ENCODE peak calls at places on chromosomes 11 and 22, in four cellular contexts. B, O, V and F are unnamed samples.

GRCh38 chr22:43313497-43314474 is 29.4 kb downstream of the SCUBE1 start:
- DNase-seq in O (no peak), B (no peak), V (no peak), F (no peak)

GRCh38 chr11:123304828-123305530 is 109.9 kb upstream of the CLMP start:
- DNase-seq in O (no peak), V (no peak), B (no peak), F (no peak)

GRCh38 chr11:105321696-105322095 is 182.1 kb upstream of the CARD18 start:
- DNase-seq in V (no peak), B (no peak), O (no peak), F (no peak)

GRCh38 chr11:76152741-76153608 is 53.3 kb downstream of the WNT11 start:
- DNase-seq in B (no peak), V (no peak), O (no peak), F (no peak)

GRCh38 chr11:64923151-64923661 is 1.3 kb upstream of the PPP2R5B start:
- DNase-seq in O (no peak), B (no peak), V (no peak), F (no peak)

GRCh38 chr11:62391642-62392425 is 27.0 kb upstream of the SCGB1A1 start:
- DNase-seq in O (no peak), B (no peak), V (no peak), F (no peak)

GRCh38 chr11:118911113-118911879 is 14.4 kb downstream of the BCL9L start:
- DNase-seq in V (no peak), B (no peak), O (no peak), F (no peak)

GRCh38 chr11:18594999-18595749 is 4.4 kb upstream of the MISFA start:
- DNase-seq in V (no peak), O (peak; percentile 76), B (no peak), F (no peak)

GRCh38 chr11:95282337-95282751 is 51.3 kb upstream of the SESN3 start:
- DNase-seq in B (no peak), O (peak; percentile 47), V (no peak), F (no peak)

GRCh38 chr22:46777609-46777970 is 15.1 kb downstream of the TBC1D22A start:
- DNase-seq in B (peak; percentile 28), O (no peak), V (no peak), F (no peak)

GRCh38 chr22:33350961-33351360 is 292.8 kb upstream of the SYN3 start:
- DNase-seq in V (no peak), O (no peak), B (no peak), F (no peak)

GRCh38 chr11:75492181-75492820 is 33.4 kb downstream of the GDPD5 start:
- DNase-seq in B (no peak), O (no peak), V (peak; percentile 47), F (no peak)

GRCh38 chr22:26942301-26942927 is 285.0 kb downstream of the MIAT start:
- DNase-seq in B (no peak), V (no peak), O (no peak), F (no peak)

GRCh38 chr11:9577032-9577431 is 3.6 kb downstream of the WEE1 start:
- DNase-seq in B (no peak), O (peak; percentile 70), V (peak; percentile 41), F (no peak)

GRCh38 chr22:23533771-23534191 is 46.3 kb downstream of the IGLL1 start:
- DNase-seq in V (no peak), O (no peak), B (no peak), F (no peak)
- H3K27ac ChIP-seq in V (no peak overlapping the region), O (no peak overlapping the region), B (no peak overlapping the region), F (no peak overlapping the region)

DNA sequence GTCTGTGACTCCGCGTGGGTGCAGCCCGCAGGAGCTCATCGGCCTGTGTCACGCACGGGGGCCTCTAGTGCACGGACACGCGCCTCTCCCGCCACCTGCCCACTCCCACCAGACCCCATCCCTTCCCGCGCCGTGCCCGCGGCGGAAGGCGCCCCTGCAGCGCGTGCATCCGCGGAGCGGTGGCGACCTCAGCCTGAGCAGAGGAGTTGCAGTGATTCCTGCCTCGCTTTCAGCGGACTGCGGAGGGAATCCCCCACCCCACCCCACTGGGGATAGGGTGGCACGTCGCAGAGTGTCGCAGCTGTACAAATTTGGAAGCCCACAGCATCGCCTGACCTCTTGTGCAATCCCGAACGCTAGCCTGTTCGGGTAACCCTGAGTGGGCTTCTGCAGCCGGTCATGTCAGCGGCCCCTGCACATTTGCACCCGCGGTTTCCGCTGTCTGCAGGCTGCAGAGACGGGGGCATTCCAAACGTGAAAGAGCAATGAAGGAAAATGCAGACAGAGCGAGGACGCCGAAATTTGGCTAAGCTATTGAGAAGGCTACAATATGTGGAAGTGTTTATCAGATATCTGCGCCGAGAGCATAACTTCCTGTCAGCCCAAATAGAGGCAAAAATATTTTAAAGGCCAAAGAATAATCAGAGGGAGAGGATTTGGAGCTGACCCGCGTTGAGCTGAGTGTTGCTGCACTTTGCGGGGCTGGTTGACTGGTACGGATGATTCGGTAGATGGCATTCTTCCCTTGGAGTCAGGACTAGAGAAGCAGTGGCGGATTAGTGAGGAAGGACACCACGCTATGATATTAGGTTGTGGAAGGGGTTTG is 619 bp upstream of the ARHGAP20 start:
- DNase-seq in B (peak; percentile 74), V (peak; percentile 77), O (peak; percentile 75), F (peak; percentile 48)
- H3K27ac ChIP-seq in B (peak overlapping the region; percentile 63), V (no peak overlapping the region), O (no peak overlapping the region), F (peak overlapping the region; percentile 39)

DNA sequence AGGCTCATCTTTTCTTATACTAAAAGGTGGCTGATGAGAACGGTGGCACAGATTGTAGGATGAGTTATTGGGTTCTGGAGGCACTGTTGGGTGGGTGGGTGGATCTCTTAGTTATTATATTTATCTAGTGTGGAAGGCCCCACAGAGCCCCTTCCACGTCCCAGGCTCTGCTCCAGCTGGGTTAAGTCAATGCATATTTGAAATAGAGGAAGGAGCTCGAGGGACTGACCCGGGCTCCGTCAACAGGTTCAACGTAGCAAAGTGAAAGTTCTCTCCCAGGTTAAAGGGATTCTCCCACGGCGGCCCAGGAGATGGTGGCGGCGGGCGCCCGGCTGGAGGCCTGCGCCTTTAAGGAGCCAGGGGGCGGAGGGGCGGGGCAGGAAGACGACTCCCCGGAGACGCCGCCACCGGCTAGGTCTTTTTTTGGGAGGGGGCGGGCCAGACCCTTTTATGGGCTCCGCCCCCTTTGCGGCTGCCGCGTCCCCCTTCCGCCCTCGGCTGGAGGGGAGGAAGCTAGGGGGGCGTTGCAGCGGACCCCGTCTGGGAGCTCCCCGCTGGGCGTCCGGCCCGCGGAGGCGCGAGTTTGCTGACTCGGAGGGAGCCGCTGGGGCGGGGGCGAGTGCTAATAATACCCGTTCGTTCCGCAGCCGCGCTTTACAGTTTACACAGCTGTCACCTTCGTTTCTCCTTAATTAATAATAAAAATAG is 1.5 kb upstream of the INPPL1 start:
- DNase-seq in O (peak; percentile 91), B (peak; percentile 82), V (peak; percentile 93), F (no peak)
- H3K27ac ChIP-seq in O (peak overlapping the region; percentile 72), B (peak overlapping the region; percentile 67), V (peak overlapping the region; percentile 60), F (peak overlapping the region; percentile 89)

DNA sequence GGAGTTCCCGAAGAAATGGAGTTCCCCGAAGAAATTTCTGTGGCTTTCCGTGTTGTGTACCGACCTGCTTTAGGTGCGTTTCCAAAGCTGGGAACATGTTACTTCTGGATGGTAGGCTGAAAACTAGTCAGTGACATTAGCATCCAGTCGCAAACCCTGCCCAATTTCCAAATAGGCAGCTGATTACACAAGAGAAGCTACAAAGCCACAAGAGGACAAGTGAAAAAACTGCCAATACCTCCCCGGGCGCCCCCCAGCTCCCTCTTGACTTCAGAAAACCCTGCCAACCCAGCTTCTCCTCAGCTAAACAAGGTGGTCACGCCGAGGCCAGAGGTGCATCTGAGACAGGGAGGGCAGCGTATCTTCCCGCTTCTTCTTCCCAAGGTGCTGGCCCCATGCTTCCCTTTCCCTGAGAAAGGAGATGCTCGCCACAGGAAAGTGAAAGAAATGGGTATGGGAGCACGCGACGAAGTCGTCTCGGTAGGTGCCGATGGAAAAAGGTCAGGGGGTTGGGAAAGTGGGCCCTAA is 551 bp downstream of the AGBL2 start:
- DNase-seq in V (peak; percentile 12), O (peak; percentile 26), B (peak; percentile 38), F (no peak)
- H3K27ac ChIP-seq in V (no peak overlapping the region), O (peak overlapping the region; percentile 88), B (peak overlapping the region; percentile 48), F (peak overlapping the region; percentile 11)